ENCODE peak calls at places on chromosomes 2 and 18, in four cellular contexts. F, T, A and D are unnamed samples.

GRCh38 chr2:74951211-74951754 is 7.2 kb upstream of the POLE4 start:
- DNase-seq in F (no peak), T (no peak), A (no peak), D (no peak)

GRCh38 chr2:239324456-239324855 is 76.4 kb downstream of the HDAC4 start:
- DNase-seq in A (no peak), T (peak; percentile 12), F (no peak), D (no peak)

GRCh38 chr2:72182547-72183460 is 35.1 kb upstream of the CYP26B1 start:
- DNase-seq in T (no peak), A (no peak), F (no peak), D (no peak)

GRCh38 chr2:3282056-3282998 is 95.3 kb downstream of the EIPR1 start:
- DNase-seq in T (peak; percentile 99), A (no peak), F (no peak), D (no peak)

GRCh38 chr2:170771049-170771937 is 1.1 kb downstream of the ERICH2 start:
- DNase-seq in T (no peak), F (peak; percentile 35), A (peak; percentile 7), D (no peak)

GRCh38 chr2:101628050-101628392 is 69.5 kb upstream of the MAP4K4 start:
- DNase-seq in F (no peak), T (no peak), A (no peak), D (no peak)

GRCh38 chr2:3536682-3537632 is 17.6 kb upstream of the ADI1 start:
- DNase-seq in T (peak; percentile 77), A (peak; percentile 26), F (peak; percentile 72), D (no peak)

GRCh38 chr2:169694894-169695260 is 608 bp downstream of the PHOSPHO2 start:
- DNase-seq in F (no peak), T (no peak), A (no peak), D (no peak)

GRCh38 chr2:105375001-105375561 is 23.8 kb downstream of the FHL2 start:
- DNase-seq in T (no peak), F (no peak), A (no peak), D (no peak)

GRCh38 chr2:221895366-221896121 is 323.4 kb upstream of the EPHA4 start:
- DNase-seq in F (no peak), A (no peak), T (no peak), D (no peak)

GRCh38 chr18:14949800-14950415 is 201.9 kb downstream of the ANKRD30B start:
- DNase-seq in A (no peak), F (no peak), T (no peak), D (no peak)

GRCh38 chr18:24683965-24684364 is 223.5 kb downstream of the HRH4 start:
- DNase-seq in T (no peak), F (no peak), A (peak; percentile 23), D (peak; percentile 1)

GRCh38 chr2:127065299-127065931 is 41.5 kb downstream of the BIN1 start:
- DNase-seq in T (no peak), F (no peak), A (no peak), D (no peak)

GRCh38 chr2:1976725-1977416 is 232.6 kb upstream of the PXDN start:
- DNase-seq in T (no peak), F (no peak), A (no peak), D (no peak)

GRCh38 chr18:79698668-79699335 is 19.2 kb downstream of the CTDP1 start:
- DNase-seq in A (no peak), T (no peak), F (no peak), D (no peak)

GRCh38 chr2:128321784-128322650 is 3.3 kb upstream of the HS6ST1 start:
- DNase-seq in T (peak; percentile 96), F (peak; percentile 74), A (peak; percentile 51), D (peak; percentile 77)

GRCh38 chr18:47595816-47596501 is 334.5 kb downstream of the SMAD2 start:
- DNase-seq in T (no peak), F (peak; percentile 9), A (peak; percentile 10), D (no peak)

GRCh38 chr2:218273908-218274249 is 3.6 kb downstream of the PNKD start:
- DNase-seq in T (no peak), F (no peak), A (no peak), D (no peak)

GRCh38 chr2:216339456-216340279 is 32.6 kb downstream of the MARCHF4 start:
- DNase-seq in A (no peak), F (peak; percentile 23), T (peak; percentile 59), D (no peak)

GRCh38 chr2:55419236-55419513 is 481 bp downstream of the CCDC88A start:
- DNase-seq in A (no peak), F (peak; percentile 62), T (peak; percentile 51), D (no peak)

GRCh38 chr2:165369131-165369935 is 100.2 kb upstream of the CSRNP3 start:
- DNase-seq in T (no peak), A (no peak), F (no peak), D (no peak)

GRCh38 chr2:112585400-112585799 is 991 bp downstream of the CHCHD5 start:
- DNase-seq in F (no peak), A (no peak), T (no peak), D (no peak)

GRCh38 chr2:112585873-112586477 is 1.6 kb downstream of the CHCHD5 start:
- DNase-seq in T (no peak), F (no peak), A (no peak), D (no peak)

GRCh38 chr2:112584891-112585250 is 462 bp downstream of the CHCHD5 start:
- DNase-seq in A (no peak), T (no peak), F (no peak), D (no peak)

GRCh38 chr2:112583497-112584133 is 794 bp upstream of the CHCHD5 start:
- DNase-seq in T (peak; percentile 22), A (peak; percentile 59), F (peak; percentile 65), D (peak; percentile 34)

DNA sequence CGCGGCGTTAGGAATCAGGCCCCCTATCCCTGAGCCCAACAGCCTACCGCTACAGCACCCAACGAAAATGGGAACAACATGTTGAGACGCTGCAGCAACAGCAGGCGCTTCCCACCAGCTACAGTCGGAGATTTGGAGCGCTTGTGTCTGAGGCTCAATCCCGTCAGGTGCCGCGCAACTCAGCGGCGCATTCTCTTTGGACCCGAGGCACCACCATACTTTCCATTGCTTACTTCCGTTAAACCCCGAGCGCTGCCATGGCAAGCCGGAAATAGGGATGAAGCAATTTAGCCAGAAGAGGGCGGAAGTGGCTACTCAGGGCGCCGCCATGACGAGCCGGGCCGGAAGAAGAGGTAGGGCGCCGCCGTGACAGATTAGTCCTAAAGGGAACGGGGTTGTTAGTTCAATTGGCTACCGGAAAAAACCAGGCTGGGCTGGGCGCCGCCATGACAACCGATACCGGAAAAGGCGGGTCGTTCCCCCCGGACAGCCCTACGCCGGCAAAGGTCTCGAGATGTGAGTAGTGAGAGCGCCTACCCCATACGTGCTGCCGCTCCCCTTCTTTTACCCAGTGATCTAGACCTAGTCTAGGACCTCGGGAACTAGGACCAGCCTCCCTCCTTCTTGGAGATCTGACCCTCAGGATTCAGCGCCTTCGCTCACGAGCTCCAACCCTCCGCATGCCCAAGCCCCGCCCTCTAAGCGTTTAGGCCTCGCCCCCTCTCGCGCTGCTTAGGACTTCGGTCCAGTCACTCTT is at the start of gene CHCHD5:
- DNase-seq in A (peak; percentile 92), T (peak; percentile 87), F (peak; percentile 97), D (peak; percentile 96)
- TF ChIP-seq REST in A (no peak), T (peak; percentile 56), F (no peak), D (peak; percentile 70)

DNA sequence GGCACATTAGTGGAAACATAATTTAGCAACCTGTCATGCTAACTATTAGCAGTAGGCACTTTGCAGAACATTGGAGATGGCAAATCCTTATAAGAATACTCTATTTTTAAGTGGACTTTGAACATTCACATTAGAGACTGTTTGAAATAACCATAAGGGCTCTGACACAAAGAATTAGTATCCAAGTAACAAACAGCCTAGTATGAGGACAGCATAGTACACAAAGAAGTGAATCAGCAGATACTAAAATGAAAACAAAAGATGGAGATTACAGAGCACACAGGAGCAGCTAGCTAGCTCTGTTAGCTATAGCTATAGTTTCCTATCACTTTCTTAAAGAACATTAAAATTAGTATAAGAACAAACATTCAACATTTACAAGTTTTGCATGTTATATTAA is 256.3 kb upstream of the SPOPL start:
- DNase-seq in T (no peak), A (no peak), F (no peak), D (no peak)
- TF ChIP-seq CTCF in T (no peak), A (no peak), F (no peak), D (no peak)

GRCh38 chr2:189762551-189763298 is at the start of gene OSGEPL1:
- DNase-seq in T (peak; percentile 81), F (peak; percentile 97), A (peak; percentile 96), D (peak; percentile 97)
- TF ChIP-seq REST in T (no peak), F (no peak), A (no peak), D (no peak)

GRCh38 chr18:68406761-68407160 is 308.1 kb downstream of the TMX3 start:
- DNase-seq in A (no peak), F (no peak), T (no peak), D (no peak)
- TF ChIP-seq CTCF in A (no peak), F (no peak), T (no peak), D (no peak)

DNA sequence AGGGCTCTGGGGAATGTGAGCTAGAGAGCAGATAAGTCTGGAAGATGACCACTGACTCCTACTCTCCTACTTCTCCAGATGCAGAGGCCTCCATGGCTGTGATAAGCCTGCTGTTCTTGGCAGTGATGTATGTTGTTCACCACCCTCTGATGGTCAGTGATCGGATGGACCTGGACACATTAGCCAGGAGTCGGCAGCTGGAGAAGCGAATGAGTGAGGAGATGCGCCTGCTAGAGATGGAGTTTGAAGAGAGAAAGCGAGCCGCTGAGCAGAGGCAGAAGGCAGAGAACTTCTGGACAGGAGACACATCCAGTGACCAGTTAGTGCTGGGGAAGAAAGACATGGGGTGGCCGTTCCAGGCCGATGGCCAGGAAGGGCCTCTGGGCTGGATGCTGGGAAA is 1.4 kb downstream of the ITPRIPL1 start:
- DNase-seq in T (no peak), A (no peak), F (no peak), D (no peak)
- TF ChIP-seq REST in T (no peak), A (no peak), F (no peak), D (no peak)